ENCODE peak calls at places on chromosomes 13 and 19, in six cellular contexts. One of them, this sample, is unnamed.
A peak's percentile ranks its signal among the peaks of the same experiment; 100 is the strongest.

GRCh38 chr19:42086188-42086736 is 10.3 kb downstream of the ZNF574 start:
- ATAC-seq in heart right ventricle: no peak
- ATAC-seq in lower lobe of right lung: no peak
- ATAC-seq in HepG2: no peak
- ATAC-seq in mucosa of descending colon: no peak
- ATAC-seq in activated B cell treated with CpG ODN at 0.5 μM for 24 hours: peak; percentile 13
- ATAC-seq in this sample: no peak

GRCh38 chr19:16342002-16342715 is 17.5 kb downstream of the KLF2 start:
- ATAC-seq in lower lobe of right lung: peak; percentile 43
- ATAC-seq in heart right ventricle: peak; percentile 87
- ATAC-seq in mucosa of descending colon: peak; percentile 53
- ATAC-seq in activated B cell treated with CpG ODN at 0.5 μM for 24 hours: peak; percentile 76
- ATAC-seq in HepG2: no peak
- ATAC-seq in this sample: peak; percentile 83

GRCh38 chr13:33645591-33646554 is 172.1 kb upstream of the RFC3 start:
- ATAC-seq in activated B cell treated with CpG ODN at 0.5 μM for 24 hours: no peak
- ATAC-seq in heart right ventricle: no peak
- ATAC-seq in mucosa of descending colon: no peak
- ATAC-seq in lower lobe of right lung: no peak
- ATAC-seq in HepG2: no peak
- ATAC-seq in this sample: no peak

GRCh38 chr19:16829822-16830289 is 658 bp downstream of the SIN3B start:
- ATAC-seq in heart right ventricle: no peak
- ATAC-seq in lower lobe of right lung: peak; percentile 5
- ATAC-seq in activated B cell treated with CpG ODN at 0.5 μM for 24 hours: no peak
- ATAC-seq in mucosa of descending colon: no peak
- ATAC-seq in HepG2: peak; percentile 21
- ATAC-seq in this sample: no peak

GRCh38 chr13:35599385-35599784 is 122.9 kb upstream of the MAB21L1 start:
- ATAC-seq in lower lobe of right lung: no peak
- ATAC-seq in mucosa of descending colon: no peak
- ATAC-seq in HepG2: no peak
- ATAC-seq in heart right ventricle: peak; percentile 46
- ATAC-seq in activated B cell treated with CpG ODN at 0.5 μM for 24 hours: no peak
- ATAC-seq in this sample: no peak

GRCh38 chr13:104805346-104805745 is 1730.1 kb downstream of the EFNB2 start:
- ATAC-seq in HepG2: no peak
- ATAC-seq in activated B cell treated with CpG ODN at 0.5 μM for 24 hours: no peak
- ATAC-seq in heart right ventricle: no peak
- ATAC-seq in mucosa of descending colon: no peak
- ATAC-seq in lower lobe of right lung: no peak
- ATAC-seq in this sample: no peak

GRCh38 chr13:45102136-45102802 is 18.0 kb upstream of the GTF2F2 start:
- ATAC-seq in activated B cell treated with CpG ODN at 0.5 μM for 24 hours: no peak
- ATAC-seq in lower lobe of right lung: no peak
- ATAC-seq in HepG2: no peak
- ATAC-seq in mucosa of descending colon: no peak
- ATAC-seq in heart right ventricle: no peak
- ATAC-seq in this sample: no peak

GRCh38 chr13:24500977-24501376 is 11.6 kb downstream of the PARP4 start:
- ATAC-seq in lower lobe of right lung: no peak
- ATAC-seq in heart right ventricle: no peak
- ATAC-seq in mucosa of descending colon: no peak
- ATAC-seq in HepG2: no peak
- ATAC-seq in activated B cell treated with CpG ODN at 0.5 μM for 24 hours: no peak
- ATAC-seq in this sample: no peak

GRCh38 chr13:109694972-109695371 is 91.4 kb downstream of the IRS2 start:
- ATAC-seq in heart right ventricle: no peak
- ATAC-seq in HepG2: peak; percentile 29
- ATAC-seq in lower lobe of right lung: peak; percentile 31
- ATAC-seq in mucosa of descending colon: no peak
- ATAC-seq in activated B cell treated with CpG ODN at 0.5 μM for 24 hours: no peak
- ATAC-seq in this sample: no peak

GRCh38 chr19:4267101-4267900 is 11.8 kb upstream of the SHD start:
- ATAC-seq in HepG2: peak; percentile 88
- ATAC-seq in lower lobe of right lung: peak; percentile 80
- ATAC-seq in mucosa of descending colon: peak; percentile 70
- ATAC-seq in heart right ventricle: peak; percentile 65
- ATAC-seq in activated B cell treated with CpG ODN at 0.5 μM for 24 hours: peak; percentile 75
- ATAC-seq in this sample: no peak

GRCh38 chr13:79287994-79288795 is 117.9 kb downstream of the RBM26 start:
- ATAC-seq in lower lobe of right lung: no peak
- ATAC-seq in heart right ventricle: no peak
- ATAC-seq in mucosa of descending colon: no peak
- ATAC-seq in activated B cell treated with CpG ODN at 0.5 μM for 24 hours: no peak
- ATAC-seq in HepG2: no peak
- ATAC-seq in this sample: no peak

GRCh38 chr19:55322495-55322894 is 2.6 kb downstream of the TMEM150B start:
- ATAC-seq in activated B cell treated with CpG ODN at 0.5 μM for 24 hours: no peak
- ATAC-seq in HepG2: peak; percentile 52
- ATAC-seq in mucosa of descending colon: peak; percentile 93
- ATAC-seq in heart right ventricle: no peak
- ATAC-seq in lower lobe of right lung: no peak
- ATAC-seq in this sample: no peak

GRCh38 chr13:51101636-51102218 is 9.3 kb downstream of the C13orf42 start:
- ATAC-seq in heart right ventricle: no peak
- ATAC-seq in HepG2: no peak
- ATAC-seq in activated B cell treated with CpG ODN at 0.5 μM for 24 hours: no peak
- ATAC-seq in lower lobe of right lung: no peak
- ATAC-seq in mucosa of descending colon: no peak
- ATAC-seq in this sample: no peak

GRCh38 chr19:52665047-52665446 is 26.9 kb upstream of the ZNF83 start:
- ATAC-seq in lower lobe of right lung: no peak
- ATAC-seq in activated B cell treated with CpG ODN at 0.5 μM for 24 hours: no peak
- ATAC-seq in heart right ventricle: no peak
- ATAC-seq in HepG2: no peak
- ATAC-seq in mucosa of descending colon: no peak
- ATAC-seq in this sample: no peak

GRCh38 chr13:112103971-112104872 is 37.3 kb downstream of the SOX1 start:
- ATAC-seq in activated B cell treated with CpG ODN at 0.5 μM for 24 hours: no peak
- ATAC-seq in mucosa of descending colon: no peak
- ATAC-seq in HepG2: no peak
- ATAC-seq in lower lobe of right lung: peak; percentile 23
- ATAC-seq in heart right ventricle: no peak
- ATAC-seq in this sample: no peak

GRCh38 chr19:4557971-4558941 is 1.2 kb downstream of the SEMA6B start:
- ATAC-seq in mucosa of descending colon: peak; percentile 35
- ATAC-seq in lower lobe of right lung: no peak
- ATAC-seq in HepG2: no peak
- ATAC-seq in heart right ventricle: no peak
- ATAC-seq in activated B cell treated with CpG ODN at 0.5 μM for 24 hours: peak; percentile 34
- ATAC-seq in this sample: no peak

GRCh38 chr13:31945202-31945978 is 86.2 kb upstream of the FRY start:
- ATAC-seq in activated B cell treated with CpG ODN at 0.5 μM for 24 hours: no peak
- ATAC-seq in mucosa of descending colon: peak; percentile 71
- ATAC-seq in HepG2: no peak
- ATAC-seq in heart right ventricle: peak; percentile 88
- ATAC-seq in lower lobe of right lung: peak; percentile 91
- ATAC-seq in this sample: peak; percentile 82

GRCh38 chr13:61109741-61110140 is 305.9 kb downstream of the PCDH20 start:
- ATAC-seq in lower lobe of right lung: no peak
- ATAC-seq in mucosa of descending colon: no peak
- ATAC-seq in activated B cell treated with CpG ODN at 0.5 μM for 24 hours: no peak
- ATAC-seq in HepG2: no peak
- ATAC-seq in heart right ventricle: no peak
- ATAC-seq in this sample: no peak

GRCh38 chr19:5430237-5430636 is 25.0 kb upstream of the ZNRF4 start:
- ATAC-seq in lower lobe of right lung: no peak
- ATAC-seq in activated B cell treated with CpG ODN at 0.5 μM for 24 hours: no peak
- ATAC-seq in heart right ventricle: no peak
- ATAC-seq in HepG2: no peak
- ATAC-seq in mucosa of descending colon: no peak
- ATAC-seq in this sample: no peak

GRCh38 chr13:66162470-66162869 is 1067.7 kb downstream of the PCDH9 start:
- ATAC-seq in heart right ventricle: no peak
- ATAC-seq in mucosa of descending colon: no peak
- ATAC-seq in HepG2: no peak
- ATAC-seq in activated B cell treated with CpG ODN at 0.5 μM for 24 hours: no peak
- ATAC-seq in lower lobe of right lung: no peak
- ATAC-seq in this sample: no peak

GRCh38 chr19:39705578-39706188 is 1.4 kb downstream of the LGALS14 start:
- ATAC-seq in heart right ventricle: no peak
- ATAC-seq in HepG2: no peak
- ATAC-seq in activated B cell treated with CpG ODN at 0.5 μM for 24 hours: no peak
- ATAC-seq in mucosa of descending colon: no peak
- ATAC-seq in lower lobe of right lung: no peak
- ATAC-seq in this sample: no peak

GRCh38 chr19:3643592-3644313 is 17.2 kb upstream of the CACTIN start:
- ATAC-seq in mucosa of descending colon: no peak
- ATAC-seq in heart right ventricle: no peak
- ATAC-seq in HepG2: no peak
- ATAC-seq in lower lobe of right lung: no peak
- ATAC-seq in activated B cell treated with CpG ODN at 0.5 μM for 24 hours: no peak
- ATAC-seq in this sample: no peak

GRCh38 chr19:16920816-16921529 is 32.2 kb downstream of the F2RL3 start:
- ATAC-seq in lower lobe of right lung: no peak
- ATAC-seq in heart right ventricle: no peak
- ATAC-seq in HepG2: no peak
- ATAC-seq in activated B cell treated with CpG ODN at 0.5 μM for 24 hours: no peak
- ATAC-seq in mucosa of descending colon: no peak
- ATAC-seq in this sample: no peak

GRCh38 chr19:55688422-55689218 is 13.6 kb downstream of the EPN1 start:
- ATAC-seq in heart right ventricle: no peak
- ATAC-seq in mucosa of descending colon: peak; percentile 83
- ATAC-seq in activated B cell treated with CpG ODN at 0.5 μM for 24 hours: peak; percentile 64
- ATAC-seq in HepG2: no peak
- ATAC-seq in lower lobe of right lung: no peak
- ATAC-seq in this sample: peak; percentile 17

GRCh38 chr13:99600318-99600717 is 99.0 kb downstream of the TM9SF2 start:
- ATAC-seq in activated B cell treated with CpG ODN at 0.5 μM for 24 hours: no peak
- ATAC-seq in heart right ventricle: no peak
- ATAC-seq in lower lobe of right lung: no peak
- ATAC-seq in HepG2: peak; percentile 97
- ATAC-seq in mucosa of descending colon: no peak
- ATAC-seq in this sample: no peak
- TF ChIP-seq CTCF in activated B cell treated with CpG ODN at 0.5 μM for 24 hours: no peak
- TF ChIP-seq CTCF in heart right ventricle: no peak
- TF ChIP-seq CTCF in lower lobe of right lung: no peak
- TF ChIP-seq CTCF in HepG2: peak; percentile 86
- TF ChIP-seq CTCF in mucosa of descending colon: no peak
- TF ChIP-seq CTCF in this sample: peak; percentile 12

DNA sequence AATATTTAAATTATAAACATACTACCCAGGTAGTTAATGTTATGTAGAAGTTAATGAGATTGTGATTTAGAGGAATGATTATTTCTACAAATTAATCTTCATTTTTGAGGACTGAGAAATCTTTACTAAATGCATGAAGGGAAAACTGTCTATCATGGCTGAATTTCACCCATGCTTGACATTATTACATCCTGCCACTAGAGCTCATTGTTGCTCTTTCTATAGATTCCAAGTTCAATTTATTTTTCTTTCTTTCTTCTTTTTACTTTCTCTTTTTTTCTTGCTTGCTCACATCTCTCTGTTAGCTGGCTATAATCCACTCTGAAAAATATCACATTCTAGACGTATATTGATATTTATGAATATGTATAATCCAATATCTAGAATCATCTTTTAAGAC is 505.0 kb upstream of the KLHL1 start:
- ATAC-seq in mucosa of descending colon: no peak
- ATAC-seq in activated B cell treated with CpG ODN at 0.5 μM for 24 hours: no peak
- ATAC-seq in lower lobe of right lung: no peak
- ATAC-seq in HepG2: peak; percentile 56
- ATAC-seq in heart right ventricle: no peak
- ATAC-seq in this sample: no peak
- TF ChIP-seq CTCF in mucosa of descending colon: no peak
- TF ChIP-seq CTCF in activated B cell treated with CpG ODN at 0.5 μM for 24 hours: no peak
- TF ChIP-seq CTCF in lower lobe of right lung: no peak
- TF ChIP-seq CTCF in HepG2: peak; percentile 23
- TF ChIP-seq CTCF in heart right ventricle: no peak
- TF ChIP-seq CTCF in this sample: no peak

GRCh38 chr19:45446295-45446694 is 21.5 kb upstream of the FOSB start:
- ATAC-seq in HepG2: no peak
- ATAC-seq in activated B cell treated with CpG ODN at 0.5 μM for 24 hours: no peak
- ATAC-seq in heart right ventricle: no peak
- ATAC-seq in lower lobe of right lung: no peak
- ATAC-seq in mucosa of descending colon: no peak
- ATAC-seq in this sample: no peak

GRCh38 chr19:45442927-45443461 is 19.3 kb upstream of the ERCC1 start:
- ATAC-seq in mucosa of descending colon: no peak
- ATAC-seq in heart right ventricle: no peak
- ATAC-seq in lower lobe of right lung: peak; percentile 3
- ATAC-seq in HepG2: no peak
- ATAC-seq in activated B cell treated with CpG ODN at 0.5 μM for 24 hours: peak; percentile 32
- ATAC-seq in this sample: no peak

GRCh38 chr19:45443462-45444317 is 20.0 kb upstream of the ERCC1 start:
- ATAC-seq in mucosa of descending colon: peak; percentile 83
- ATAC-seq in lower lobe of right lung: peak; percentile 91
- ATAC-seq in activated B cell treated with CpG ODN at 0.5 μM for 24 hours: peak; percentile 33
- ATAC-seq in heart right ventricle: peak; percentile 90
- ATAC-seq in HepG2: peak; percentile 60
- ATAC-seq in this sample: peak; percentile 86

GRCh38 chr19:45445139-45445538 is 21.4 kb upstream of the ERCC1 start:
- ATAC-seq in heart right ventricle: no peak
- ATAC-seq in HepG2: no peak
- ATAC-seq in activated B cell treated with CpG ODN at 0.5 μM for 24 hours: no peak
- ATAC-seq in lower lobe of right lung: no peak
- ATAC-seq in mucosa of descending colon: no peak
- ATAC-seq in this sample: no peak

GRCh38 chr19:45444318-45445041 is 20.8 kb upstream of the ERCC1 start:
- ATAC-seq in activated B cell treated with CpG ODN at 0.5 μM for 24 hours: peak; percentile 60
- ATAC-seq in HepG2: peak; percentile 77
- ATAC-seq in mucosa of descending colon: peak; percentile 72
- ATAC-seq in heart right ventricle: peak; percentile 84
- ATAC-seq in lower lobe of right lung: peak; percentile 84
- ATAC-seq in this sample: peak; percentile 79
- TF ChIP-seq CTCF in activated B cell treated with CpG ODN at 0.5 μM for 24 hours: no peak
- TF ChIP-seq CTCF in HepG2: peak; percentile 46
- TF ChIP-seq CTCF in mucosa of descending colon: no peak
- TF ChIP-seq CTCF in heart right ventricle: no peak
- TF ChIP-seq CTCF in lower lobe of right lung: no peak
- TF ChIP-seq CTCF in this sample: peak; percentile 18

DNA sequence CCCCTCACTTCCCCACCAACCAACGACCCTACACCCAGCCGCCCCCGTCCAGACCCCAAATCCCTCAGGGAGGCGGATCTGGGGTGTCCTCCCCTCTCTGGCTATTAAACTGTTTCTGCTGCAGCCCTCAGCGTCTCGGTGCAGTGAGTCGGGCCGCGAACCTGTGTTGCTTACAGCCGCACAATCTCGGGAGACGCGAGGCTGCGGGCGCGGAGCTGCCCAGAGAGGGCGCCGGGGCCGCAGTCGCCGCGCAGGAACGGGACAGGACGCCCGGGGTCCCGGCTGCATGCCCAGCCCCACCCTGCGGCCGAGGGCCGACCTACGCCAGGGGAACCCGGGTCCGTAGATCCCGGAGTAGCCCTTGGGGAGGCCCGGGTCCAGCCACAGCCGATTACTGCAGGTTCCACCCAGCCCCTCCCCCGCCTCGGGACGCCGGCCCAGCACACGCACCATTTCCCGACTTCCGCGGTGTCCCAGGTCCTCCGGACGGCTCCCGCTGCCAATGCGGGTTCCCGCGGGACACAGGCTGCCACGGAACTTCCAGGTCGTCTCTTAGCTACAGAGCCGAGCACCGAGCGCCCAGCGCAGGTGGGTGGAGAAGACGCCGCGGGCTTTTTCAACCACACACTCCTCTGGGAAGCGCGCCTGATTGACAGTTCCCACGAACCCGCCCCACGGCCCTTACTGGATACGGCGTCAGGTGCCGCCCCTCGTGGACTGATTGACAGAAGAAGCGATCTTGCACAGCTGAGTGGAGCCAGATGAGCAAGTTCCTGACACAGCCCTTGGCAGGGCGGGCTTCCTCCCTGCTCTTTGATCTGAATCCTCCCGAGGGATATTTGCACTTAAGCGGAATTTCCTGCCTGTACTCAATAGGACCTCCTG is at the start of gene ZNF799:
- ATAC-seq in heart right ventricle: peak; percentile 99
- ATAC-seq in lower lobe of right lung: peak; percentile 98
- ATAC-seq in activated B cell treated with CpG ODN at 0.5 μM for 24 hours: peak; percentile 89
- ATAC-seq in mucosa of descending colon: peak; percentile 96
- ATAC-seq in HepG2: peak; percentile 95
- ATAC-seq in this sample: peak; percentile 99
- TF ChIP-seq CTCF in heart right ventricle: peak; percentile 17
- TF ChIP-seq CTCF in lower lobe of right lung: no peak
- TF ChIP-seq CTCF in activated B cell treated with CpG ODN at 0.5 μM for 24 hours: no peak
- TF ChIP-seq CTCF in mucosa of descending colon: no peak
- TF ChIP-seq CTCF in HepG2: peak; percentile 17
- TF ChIP-seq CTCF in this sample: no peak

This sample was measured in gastroesophageal sphincter.